ENCODE peak calls at places on chromosomes 6 and 20, in nine cellular contexts. One of them, this sample, is unnamed.

GRCh38 chr20:14055127-14055742 is 59.9 kb downstream of the MACROD2 start:
- DNase-seq in DND-41: peak; percentile 24
- DNase-seq in left lung: no peak
- DNase-seq in IMR-90: peak; percentile 61
- DNase-seq in heart left ventricle: no peak
- DNase-seq in neural progenitor cell: peak; percentile 79
- DNase-seq in effector memory CD4-positive, alpha-beta T cell: no peak
- DNase-seq in upper lobe of right lung: no peak
- DNase-seq in MM.1S: peak; percentile 51
- DNase-seq in this sample: peak; percentile 75

GRCh38 chr20:55166063-55166462 is 690.7 kb downstream of the DOK5 start:
- DNase-seq in heart left ventricle: no peak
- DNase-seq in left lung: no peak
- DNase-seq in MM.1S: no peak
- DNase-seq in neural progenitor cell: peak; percentile 91
- DNase-seq in DND-41: no peak
- DNase-seq in effector memory CD4-positive, alpha-beta T cell: no peak
- DNase-seq in IMR-90: no peak
- DNase-seq in upper lobe of right lung: no peak
- DNase-seq in this sample: no peak

GRCh38 chr20:776165-776564 is 7.9 kb upstream of the SLC52A3 start:
- DNase-seq in heart left ventricle: no peak
- DNase-seq in MM.1S: no peak
- DNase-seq in neural progenitor cell: no peak
- DNase-seq in DND-41: no peak
- DNase-seq in effector memory CD4-positive, alpha-beta T cell: no peak
- DNase-seq in upper lobe of right lung: no peak
- DNase-seq in left lung: no peak
- DNase-seq in IMR-90: no peak
- DNase-seq in this sample: no peak

GRCh38 chr6:118509009-118509617 is 39.0 kb upstream of the PLN start:
- DNase-seq in upper lobe of right lung: no peak
- DNase-seq in neural progenitor cell: peak; percentile 25
- DNase-seq in DND-41: peak; percentile 15
- DNase-seq in heart left ventricle: peak; percentile 40
- DNase-seq in MM.1S: no peak
- DNase-seq in effector memory CD4-positive, alpha-beta T cell: no peak
- DNase-seq in IMR-90: peak; percentile 55
- DNase-seq in left lung: no peak
- DNase-seq in this sample: peak; percentile 30

GRCh38 chr6:131894735-131895424 is 56.3 kb downstream of the CCN2 start:
- DNase-seq in left lung: no peak
- DNase-seq in heart left ventricle: no peak
- DNase-seq in DND-41: no peak
- DNase-seq in effector memory CD4-positive, alpha-beta T cell: no peak
- DNase-seq in upper lobe of right lung: no peak
- DNase-seq in IMR-90: no peak
- DNase-seq in MM.1S: peak; percentile 80
- DNase-seq in neural progenitor cell: no peak
- DNase-seq in this sample: no peak

GRCh38 chr6:159762681-159763293 is 942 bp downstream of the ACAT2 start:
- DNase-seq in upper lobe of right lung: no peak
- DNase-seq in neural progenitor cell: peak; percentile 28
- DNase-seq in DND-41: peak; percentile 24
- DNase-seq in MM.1S: peak; percentile 9
- DNase-seq in left lung: no peak
- DNase-seq in effector memory CD4-positive, alpha-beta T cell: peak; percentile 37
- DNase-seq in heart left ventricle: no peak
- DNase-seq in IMR-90: no peak
- DNase-seq in this sample: no peak

GRCh38 chr6:86969573-86969972 is 32.2 kb downstream of the HTR1E start:
- DNase-seq in IMR-90: no peak
- DNase-seq in heart left ventricle: no peak
- DNase-seq in left lung: no peak
- DNase-seq in neural progenitor cell: no peak
- DNase-seq in effector memory CD4-positive, alpha-beta T cell: no peak
- DNase-seq in DND-41: no peak
- DNase-seq in upper lobe of right lung: no peak
- DNase-seq in MM.1S: no peak
- DNase-seq in this sample: no peak

GRCh38 chr20:21102691-21103311 is 3.4 kb downstream of the LINC00237 start:
- DNase-seq in left lung: peak; percentile 53
- DNase-seq in neural progenitor cell: peak; percentile 82
- DNase-seq in upper lobe of right lung: peak; percentile 78
- DNase-seq in IMR-90: peak; percentile 1
- DNase-seq in DND-41: no peak
- DNase-seq in MM.1S: no peak
- DNase-seq in effector memory CD4-positive, alpha-beta T cell: peak; percentile 16
- DNase-seq in heart left ventricle: peak; percentile 35
- DNase-seq in this sample: no peak

GRCh38 chr6:165722022-165722421 is 59.0 kb upstream of the PDE10A start:
- DNase-seq in upper lobe of right lung: no peak
- DNase-seq in left lung: no peak
- DNase-seq in MM.1S: no peak
- DNase-seq in IMR-90: no peak
- DNase-seq in neural progenitor cell: no peak
- DNase-seq in DND-41: no peak
- DNase-seq in effector memory CD4-positive, alpha-beta T cell: no peak
- DNase-seq in heart left ventricle: no peak
- DNase-seq in this sample: no peak

GRCh38 chr6:36548401-36548743 is 1.1 kb upstream of the STK38 start:
- DNase-seq in heart left ventricle: no peak
- DNase-seq in neural progenitor cell: no peak
- DNase-seq in left lung: no peak
- DNase-seq in DND-41: no peak
- DNase-seq in MM.1S: no peak
- DNase-seq in upper lobe of right lung: no peak
- DNase-seq in IMR-90: no peak
- DNase-seq in effector memory CD4-positive, alpha-beta T cell: no peak
- DNase-seq in this sample: no peak

GRCh38 chr6:36547646-36548400 is 544 bp upstream of the STK38 start:
- DNase-seq in MM.1S: no peak
- DNase-seq in effector memory CD4-positive, alpha-beta T cell: no peak
- DNase-seq in left lung: no peak
- DNase-seq in heart left ventricle: no peak
- DNase-seq in neural progenitor cell: no peak
- DNase-seq in DND-41: no peak
- DNase-seq in IMR-90: no peak
- DNase-seq in upper lobe of right lung: no peak
- DNase-seq in this sample: no peak

GRCh38 chr6:36545767-36546663 is 1.3 kb downstream of the STK38 start:
- DNase-seq in DND-41: peak; percentile 15
- DNase-seq in upper lobe of right lung: no peak
- DNase-seq in IMR-90: peak; percentile 31
- DNase-seq in heart left ventricle: no peak
- DNase-seq in effector memory CD4-positive, alpha-beta T cell: no peak
- DNase-seq in MM.1S: peak; percentile 23
- DNase-seq in left lung: no peak
- DNase-seq in neural progenitor cell: peak; percentile 15
- DNase-seq in this sample: no peak

GRCh38 chr6:36546958-36547645 is at the start of gene STK38:
- DNase-seq in heart left ventricle: peak; percentile 95
- DNase-seq in IMR-90: peak; percentile 82
- DNase-seq in effector memory CD4-positive, alpha-beta T cell: peak; percentile 91
- DNase-seq in neural progenitor cell: peak; percentile 95
- DNase-seq in upper lobe of right lung: peak; percentile 96
- DNase-seq in MM.1S: peak; percentile 87
- DNase-seq in left lung: peak; percentile 94
- DNase-seq in DND-41: peak; percentile 94
- DNase-seq in this sample: peak; percentile 83

GRCh38 chr6:36546664-36546957 is 668 bp downstream of the STK38 start:
- DNase-seq in left lung: no peak
- DNase-seq in heart left ventricle: no peak
- DNase-seq in DND-41: no peak
- DNase-seq in upper lobe of right lung: no peak
- DNase-seq in MM.1S: no peak
- DNase-seq in neural progenitor cell: no peak
- DNase-seq in effector memory CD4-positive, alpha-beta T cell: no peak
- DNase-seq in IMR-90: no peak
- DNase-seq in this sample: no peak
- H3K4me1 ChIP-seq in left lung: peaks cover 18% of the 10 kb centered on the region
- H3K4me1 ChIP-seq in heart left ventricle: peaks cover 27% of the 10 kb centered on the region
- H3K4me1 ChIP-seq in DND-41: peaks cover 42% of the 10 kb centered on the region
- H3K4me1 ChIP-seq in upper lobe of right lung: peaks cover 23% of the 10 kb centered on the region
- H3K4me1 ChIP-seq in MM.1S: peaks cover 27% of the 10 kb centered on the region
- H3K4me1 ChIP-seq in neural progenitor cell: peaks cover 18% of the 10 kb centered on the region
- H3K4me1 ChIP-seq in effector memory CD4-positive, alpha-beta T cell: peaks cover 34% of the 10 kb centered on the region
- H3K4me1 ChIP-seq in IMR-90: peaks cover 6% of the 10 kb centered on the region
- H3K4me1 ChIP-seq in this sample: peaks cover 50% of the 10 kb centered on the region

GRCh38 chr20:36527331-36528125 is 13.8 kb upstream of the MYL9 start:
- DNase-seq in neural progenitor cell: no peak
- DNase-seq in heart left ventricle: no peak
- DNase-seq in IMR-90: no peak
- DNase-seq in MM.1S: no peak
- DNase-seq in effector memory CD4-positive, alpha-beta T cell: no peak
- DNase-seq in upper lobe of right lung: no peak
- DNase-seq in left lung: no peak
- DNase-seq in DND-41: no peak
- DNase-seq in this sample: no peak
- H3K4me1 ChIP-seq in neural progenitor cell: no peaks in the 10 kb centered on the region
- H3K4me1 ChIP-seq in heart left ventricle: no peaks in the 10 kb centered on the region
- H3K4me1 ChIP-seq in IMR-90: no peaks in the 10 kb centered on the region
- H3K4me1 ChIP-seq in MM.1S: peaks cover 4% of the 10 kb centered on the region
- H3K4me1 ChIP-seq in effector memory CD4-positive, alpha-beta T cell: no peaks in the 10 kb centered on the region
- H3K4me1 ChIP-seq in upper lobe of right lung: no peaks in the 10 kb centered on the region
- H3K4me1 ChIP-seq in left lung: no peaks in the 10 kb centered on the region
- H3K4me1 ChIP-seq in DND-41: no peaks in the 10 kb centered on the region
- H3K4me1 ChIP-seq in this sample: no peaks in the 10 kb centered on the region

GRCh38 chr6:44660561-44661220 is 273.2 kb downstream of the CDC5L start:
- DNase-seq in effector memory CD4-positive, alpha-beta T cell: no peak
- DNase-seq in neural progenitor cell: no peak
- DNase-seq in MM.1S: no peak
- DNase-seq in DND-41: no peak
- DNase-seq in heart left ventricle: no peak
- DNase-seq in left lung: no peak
- DNase-seq in upper lobe of right lung: no peak
- DNase-seq in IMR-90: no peak
- DNase-seq in this sample: no peak

GRCh38 chr6:44661631-44662030 is 274.1 kb downstream of the CDC5L start:
- DNase-seq in DND-41: no peak
- DNase-seq in upper lobe of right lung: no peak
- DNase-seq in neural progenitor cell: no peak
- DNase-seq in MM.1S: no peak
- DNase-seq in left lung: no peak
- DNase-seq in heart left ventricle: no peak
- DNase-seq in effector memory CD4-positive, alpha-beta T cell: no peak
- DNase-seq in IMR-90: no peak
- DNase-seq in this sample: no peak

GRCh38 chr6:44658571-44658970 is 271.1 kb downstream of the CDC5L start:
- DNase-seq in heart left ventricle: no peak
- DNase-seq in upper lobe of right lung: no peak
- DNase-seq in neural progenitor cell: no peak
- DNase-seq in MM.1S: no peak
- DNase-seq in left lung: no peak
- DNase-seq in IMR-90: no peak
- DNase-seq in effector memory CD4-positive, alpha-beta T cell: no peak
- DNase-seq in DND-41: no peak
- DNase-seq in this sample: no peak

GRCh38 chr6:44661221-44661609 is 273.7 kb downstream of the CDC5L start:
- DNase-seq in MM.1S: no peak
- DNase-seq in upper lobe of right lung: no peak
- DNase-seq in neural progenitor cell: no peak
- DNase-seq in effector memory CD4-positive, alpha-beta T cell: no peak
- DNase-seq in IMR-90: no peak
- DNase-seq in left lung: no peak
- DNase-seq in heart left ventricle: no peak
- DNase-seq in DND-41: no peak
- DNase-seq in this sample: no peak

DNA sequence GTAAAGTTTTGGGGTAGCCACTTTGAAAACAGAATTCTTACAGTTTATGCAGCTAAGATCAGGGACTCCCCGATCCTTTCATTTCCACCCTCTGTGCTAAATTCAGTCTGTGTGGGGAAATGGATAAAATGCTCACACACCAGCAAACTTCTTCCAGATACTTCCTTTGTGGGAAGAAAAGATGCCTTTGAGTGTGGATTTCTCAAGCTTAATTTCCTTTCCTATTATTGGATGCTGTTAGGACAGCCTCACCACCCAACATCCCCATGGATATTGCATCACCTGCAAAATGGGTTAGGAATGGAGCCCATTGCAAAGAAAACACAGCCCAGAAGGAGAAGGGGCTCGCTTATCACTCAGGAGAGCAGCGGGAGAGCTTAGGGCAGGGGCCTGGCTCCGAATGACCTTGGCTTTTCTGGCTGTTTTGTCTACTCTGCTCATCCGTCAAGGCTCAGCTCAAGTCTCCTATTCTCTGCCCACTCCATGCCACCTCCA is 272.2 kb downstream of the CDC5L start:
- DNase-seq in left lung: no peak
- DNase-seq in IMR-90: no peak
- DNase-seq in effector memory CD4-positive, alpha-beta T cell: no peak
- DNase-seq in upper lobe of right lung: peak; percentile 13
- DNase-seq in neural progenitor cell: no peak
- DNase-seq in heart left ventricle: no peak
- DNase-seq in MM.1S: no peak
- DNase-seq in DND-41: no peak
- DNase-seq in this sample: no peak
- H3K4me1 ChIP-seq in left lung: peaks cover 12% of the 10 kb centered on the region
- H3K4me1 ChIP-seq in IMR-90: peaks cover 14% of the 10 kb centered on the region
- H3K4me1 ChIP-seq in effector memory CD4-positive, alpha-beta T cell: peaks cover 9% of the 10 kb centered on the region
- H3K4me1 ChIP-seq in upper lobe of right lung: peaks cover 19% of the 10 kb centered on the region
- H3K4me1 ChIP-seq in neural progenitor cell: peaks cover 27% of the 10 kb centered on the region
- H3K4me1 ChIP-seq in heart left ventricle: no peaks in the 10 kb centered on the region
- H3K4me1 ChIP-seq in MM.1S: peaks cover 12% of the 10 kb centered on the region
- H3K4me1 ChIP-seq in DND-41: peaks cover 11% of the 10 kb centered on the region
- H3K4me1 ChIP-seq in this sample: peaks cover 22% of the 10 kb centered on the region

DNA sequence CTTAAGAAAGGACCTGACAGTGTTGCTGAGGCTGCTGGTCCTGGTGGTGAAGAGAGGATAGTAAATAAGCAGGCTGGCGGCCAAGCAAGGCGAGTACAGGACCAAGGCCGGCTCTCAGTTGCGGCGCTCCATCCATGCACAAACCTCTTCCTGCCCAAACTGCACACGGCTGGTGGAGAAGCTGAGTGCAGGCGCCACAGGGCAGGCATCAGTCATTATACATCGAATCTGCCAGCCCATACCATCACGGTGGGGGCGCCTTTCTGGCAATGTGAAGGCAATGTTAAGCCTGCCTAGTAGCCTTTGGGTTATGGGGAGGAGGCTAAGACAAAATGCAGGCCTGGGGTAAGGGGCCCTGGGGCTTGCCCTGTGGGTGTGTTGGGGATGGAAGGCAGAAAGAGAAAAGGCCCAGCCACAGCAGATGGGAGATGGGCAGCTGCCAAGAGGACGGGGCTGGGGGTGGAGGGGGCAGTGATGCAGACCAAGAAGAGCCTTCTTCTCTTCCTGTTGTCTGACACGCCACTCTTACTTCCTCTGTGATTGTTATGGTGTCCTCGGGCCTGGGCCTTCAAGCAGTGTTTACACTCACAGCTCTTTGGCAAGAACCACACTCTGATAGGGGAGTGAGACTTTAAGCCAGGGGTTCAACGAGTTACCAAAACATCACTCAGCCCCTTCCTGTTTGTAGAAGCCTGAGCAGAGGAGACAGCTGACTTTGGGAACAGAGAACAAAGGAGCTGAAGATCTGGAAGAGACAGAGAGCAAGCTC is 20.4 kb upstream of the KCNK16 start:
- DNase-seq in MM.1S: no peak
- DNase-seq in heart left ventricle: no peak
- DNase-seq in effector memory CD4-positive, alpha-beta T cell: no peak
- DNase-seq in neural progenitor cell: no peak
- DNase-seq in IMR-90: no peak
- DNase-seq in left lung: no peak
- DNase-seq in DND-41: no peak
- DNase-seq in upper lobe of right lung: no peak
- DNase-seq in this sample: no peak
- H3K4me1 ChIP-seq in MM.1S: no peaks in the 10 kb centered on the region
- H3K4me1 ChIP-seq in heart left ventricle: peaks cover 18% of the 10 kb centered on the region
- H3K4me1 ChIP-seq in effector memory CD4-positive, alpha-beta T cell: no peaks in the 10 kb centered on the region
- H3K4me1 ChIP-seq in neural progenitor cell: peaks cover 8% of the 10 kb centered on the region
- H3K4me1 ChIP-seq in IMR-90: no peaks in the 10 kb centered on the region
- H3K4me1 ChIP-seq in left lung: peaks cover 10% of the 10 kb centered on the region
- H3K4me1 ChIP-seq in DND-41: no peaks in the 10 kb centered on the region
- H3K4me1 ChIP-seq in upper lobe of right lung: peaks cover 35% of the 10 kb centered on the region
- H3K4me1 ChIP-seq in this sample: no peaks in the 10 kb centered on the region